ENCODE peak calls at places on chromosomes 6 and 20, in nine cellular contexts. Y, E, V, R, N, U, I, J and C are unnamed samples.

GRCh38 chr6:151402228-151402627 is 10.9 kb upstream of the ZBTB2 start:
- DNase-seq in Y (no peak), E (no peak), V (no peak), R (no peak), N (no peak), U (no peak), I (no peak), J (no peak), C (no peak)

GRCh38 chr20:38136421-38137245 is 28.4 kb downstream of the TGM2 start:
- DNase-seq in Y (no peak), E (no peak), V (no peak), R (no peak), N (no peak), U (no peak), I (no peak), J (no peak), C (no peak)

GRCh38 chr6:33172307-33173227 is 19.7 kb downstream of the COL11A2 start:
- DNase-seq in Y (no peak), E (no peak), V (no peak), R (peak; percentile 29), N (no peak), U (no peak), I (peak; percentile 33), J (no peak), C (peak; percentile 59)

GRCh38 chr6:11065436-11066202 is 21.5 kb upstream of the ELOVL2 start:
- DNase-seq in Y (no peak), E (no peak), V (no peak), R (no peak), N (no peak), U (no peak), I (no peak), J (no peak), C (no peak)

GRCh38 chr20:63475209-63475608 is 2.8 kb upstream of the KCNQ2 start:
- DNase-seq in Y (no peak), E (no peak), V (no peak), R (peak; percentile 55), N (no peak), U (no peak), I (peak; percentile 6), J (no peak), C (no peak)

GRCh38 chr20:10636326-10636818 is 37.4 kb downstream of the JAG1 start:
- DNase-seq in Y (no peak), E (no peak), V (no peak), R (no peak), N (no peak), U (no peak), I (peak; percentile 76), J (no peak), C (no peak)

GRCh38 chr20:32207626-32208498 is at the start of the genes PLAGL2 and POFUT1:
- DNase-seq in Y (peak; percentile 87), E (peak; percentile 82), V (peak; percentile 85), R (peak; percentile 92), N (peak; percentile 82), U (peak; percentile 61), I (peak; percentile 85), J (peak; percentile 93), C (peak; percentile 99)

GRCh38 chr6:133889557-133890301 is 816 bp downstream of the TCF21 start:
- DNase-seq in Y (peak; percentile 37), E (no peak), V (no peak), R (no peak), N (no peak), U (no peak), I (peak; percentile 76), J (no peak), C (no peak)

GRCh38 chr20:6265204-6265904 is 142.5 kb upstream of the FERMT1 start:
- DNase-seq in Y (no peak), E (peak; percentile 47), V (no peak), R (peak; percentile 82), N (no peak), U (peak; percentile 40), I (peak; percentile 89), J (no peak), C (no peak)

GRCh38 chr20:50189681-50190250 is 864 bp upstream of the CEBPB start:
- DNase-seq in Y (no peak), E (no peak), V (peak; percentile 29), R (peak; percentile 49), N (peak; percentile 61), U (no peak), I (no peak), J (peak; percentile 54), C (no peak)

GRCh38 chr20:40471261-40471629 is 217.8 kb downstream of the MAFB start:
- DNase-seq in Y (no peak), E (no peak), V (no peak), R (peak; percentile 78), N (no peak), U (no peak), I (no peak), J (no peak), C (no peak)

GRCh38 chr20:62219992-62220665 is at the start of gene HRH3:
- DNase-seq in Y (no peak), E (peak; percentile 54), V (peak; percentile 34), R (peak; percentile 61), N (no peak), U (no peak), I (no peak), J (peak; percentile 49), C (peak; percentile 80)

GRCh38 chr6:48744948-48745347 is 634.0 kb upstream of the PTCHD4 start:
- DNase-seq in Y (no peak), E (no peak), V (no peak), R (no peak), N (no peak), U (no peak), I (peak; percentile 61), J (no peak), C (no peak)

GRCh38 chr20:23479043-23479442 is 11.9 kb upstream of the CST8 start:
- DNase-seq in Y (no peak), E (no peak), V (no peak), R (no peak), N (no peak), U (no peak), I (no peak), J (no peak), C (no peak)

GRCh38 chr6:4470698-4471210 is 305.4 kb upstream of the CDYL start:
- DNase-seq in Y (no peak), E (no peak), V (no peak), R (no peak), N (no peak), U (no peak), I (no peak), J (no peak), C (no peak)

GRCh38 chr6:75349262-75349984 is 64.8 kb upstream of the TMEM30A start:
- DNase-seq in Y (no peak), E (peak; percentile 19), V (no peak), R (peak; percentile 15), N (no peak), U (no peak), I (peak; percentile 22), J (no peak), C (no peak)

GRCh38 chr6:74208239-74208638 is 512.2 kb downstream of the CD109 start:
- DNase-seq in Y (no peak), E (no peak), V (no peak), R (no peak), N (no peak), U (no peak), I (no peak), J (no peak), C (no peak)